ENCODE peak calls at places on chromosomes 16 and 17, in nine cellular contexts. H is lower lobe of right lung, V is Panc1, C is PC-3, F is sciatic nerve, D is naive B cell, J is aorta, P is left lung, X is A549. I is an unnamed sample.

GRCh38 chr17:61239261-61239660 is 160.4 kb upstream of the TBX2 start:
- ATAC-seq in V (no peak), D (no peak), H (no peak), P (no peak), X (no peak), F (no peak), C (no peak), J (no peak), I (no peak)

GRCh38 chr17:57484081-57484666 is 227.9 kb downstream of the MSI2 start:
- ATAC-seq in H (no peak), X (no peak), J (no peak), V (no peak), F (no peak), P (no peak), C (no peak), D (no peak), I (no peak)

GRCh38 chr17:1475321-1475854 is 17.1 kb downstream of the MYO1C start:
- ATAC-seq in D (no peak), V (no peak), J (no peak), F (peak; percentile 75), H (peak; percentile 26), P (peak; percentile 41), C (no peak), X (no peak), I (no peak)

GRCh38 chr17:45073414-45074070 is 12.4 kb downstream of the NMT1 start:
- ATAC-seq in C (no peak), J (peak; percentile 88), V (no peak), D (no peak), X (no peak), H (peak; percentile 49), F (peak; percentile 95), P (peak; percentile 69), I (no peak)

GRCh38 chr16:1499756-1500464 is 6.8 kb downstream of the TELO2 start:
- ATAC-seq in C (no peak), X (no peak), F (no peak), P (no peak), J (no peak), H (no peak), D (no peak), V (no peak), I (no peak)

GRCh38 chr17:27283057-27283456 is 10.9 kb upstream of the WSB1 start:
- ATAC-seq in F (no peak), P (no peak), C (no peak), X (no peak), V (no peak), H (no peak), J (no peak), D (peak; percentile 80), I (no peak)

GRCh38 chr17:35612924-35613521 is 25.9 kb downstream of the AP2B1 start:
- ATAC-seq in H (no peak), V (peak; percentile 78), J (no peak), P (peak; percentile 74), C (peak; percentile 46), D (no peak), F (no peak), X (peak; percentile 92), I (no peak)

GRCh38 chr16:80517846-80518245 is 22.9 kb upstream of the DYNLRB2 start:
- ATAC-seq in C (no peak), V (no peak), X (no peak), H (no peak), P (no peak), J (no peak), D (no peak), F (no peak), I (no peak)

GRCh38 chr16:16075463-16076399 is 126.3 kb downstream of the ABCC1 start:
- ATAC-seq in V (no peak), D (no peak), C (no peak), F (peak; percentile 72), H (peak; percentile 81), J (peak; percentile 33), X (no peak), P (peak; percentile 24), I (no peak)

GRCh38 chr17:70604854-70605253 is 435.5 kb downstream of the KCNJ2 start:
- ATAC-seq in H (no peak), D (no peak), V (no peak), J (no peak), X (no peak), C (peak; percentile 40), F (no peak), P (no peak), I (no peak)

GRCh38 chr16:66539628-66540469 is 10.1 kb downstream of the TK2 start:
- ATAC-seq in P (no peak), V (no peak), H (no peak), X (no peak), C (no peak), D (peak; percentile 85), J (no peak), F (no peak), I (peak; percentile 73)

GRCh38 chr16:78809535-78809934 is 710.1 kb downstream of the WWOX start:
- ATAC-seq in F (no peak), D (no peak), X (no peak), C (no peak), P (no peak), J (no peak), H (no peak), V (no peak), I (peak; percentile 36)

GRCh38 chr16:5073279-5073629 is 1.6 kb downstream of the ALG1 start:
- ATAC-seq in X (no peak), V (no peak), F (no peak), P (no peak), H (no peak), J (no peak), D (no peak), C (peak; percentile 18), I (no peak)

GRCh38 chr17:2903193-2903974 is 107.1 kb downstream of the RAP1GAP2 start:
- ATAC-seq in X (no peak), F (no peak), V (no peak), H (no peak), J (no peak), P (peak; percentile 14), D (no peak), C (no peak), I (no peak)

GRCh38 chr16:17130733-17131132 is 340.0 kb downstream of the XYLT1 start:
- ATAC-seq in X (no peak), V (no peak), D (peak; percentile 35), F (no peak), P (no peak), C (no peak), J (no peak), H (no peak), I (no peak)

GRCh38 chr17:4599505-4600281 is 15.4 kb downstream of the SMTNL2 start:
- ATAC-seq in V (no peak), J (peak; percentile 53), P (peak; percentile 68), C (peak; percentile 24), H (peak; percentile 60), F (peak; percentile 58), D (no peak), X (no peak), I (no peak)

GRCh38 chr16:80527297-80527696 is 13.5 kb upstream of the DYNLRB2 start:
- ATAC-seq in H (peak; percentile 71), P (peak; percentile 77), J (no peak), D (peak; percentile 43), V (no peak), X (no peak), F (no peak), C (peak; percentile 33), I (peak; percentile 67)

GRCh38 chr17:36600936-36601302 is 464 bp upstream of the MRM1 start:
- ATAC-seq in F (peak; percentile 31), P (peak; percentile 20), H (no peak), C (no peak), V (peak; percentile 25), J (no peak), D (peak; percentile 27), X (peak; percentile 0), I (no peak)

GRCh38 chr17:45319239-45319703 is 2.5 kb upstream of the MAP3K14 start:
- ATAC-seq in X (peak; percentile 11), J (no peak), H (no peak), D (no peak), V (peak; percentile 8), C (peak; percentile 27), F (no peak), P (peak; percentile 5), I (no peak)

GRCh38 chr17:63697341-63698286 is 2.3 kb downstream of the LIMD2 start:
- ATAC-seq in V (peak; percentile 42), H (peak; percentile 68), J (no peak), X (peak; percentile 31), C (peak; percentile 11), P (peak; percentile 46), D (peak; percentile 62), F (peak; percentile 20), I (peak; percentile 61)